ENCODE peak calls at places on chromosomes 16 and 17, in six cellular contexts. One of them, this sample, is unnamed.

GRCh38 chr17:42809250-42809649 is 10.6 kb downstream of the CNTD1 start:
- DNase-seq in NCI-H1092: no peak
- DNase-seq in HTR-8/SVneo: peak; percentile 27
- DNase-seq in body of pancreas: no peak
- DNase-seq in Calu3: no peak
- DNase-seq in stomach: no peak
- DNase-seq in this sample: no peak

GRCh38 chr16:12337776-12338655 is 361.5 kb downstream of the SNX29 start:
- DNase-seq in HTR-8/SVneo: no peak
- DNase-seq in body of pancreas: no peak
- DNase-seq in NCI-H1092: no peak
- DNase-seq in stomach: no peak
- DNase-seq in Calu3: no peak
- DNase-seq in this sample: no peak

GRCh38 chr16:57194512-57194911 is 8.4 kb downstream of the RSPRY1 start:
- DNase-seq in HTR-8/SVneo: peak; percentile 80
- DNase-seq in stomach: no peak
- DNase-seq in Calu3: peak; percentile 11
- DNase-seq in NCI-H1092: no peak
- DNase-seq in body of pancreas: no peak
- DNase-seq in this sample: no peak

GRCh38 chr16:28974007-28974436 is 556 bp upstream of the SPNS1 start:
- DNase-seq in Calu3: peak; percentile 70
- DNase-seq in body of pancreas: peak; percentile 45
- DNase-seq in HTR-8/SVneo: peak; percentile 63
- DNase-seq in NCI-H1092: peak; percentile 47
- DNase-seq in stomach: peak; percentile 44
- DNase-seq in this sample: peak; percentile 37

GRCh38 chr17:50631195-50631907 is 3.3 kb upstream of the ABCC3 start:
- DNase-seq in body of pancreas: no peak
- DNase-seq in stomach: no peak
- DNase-seq in Calu3: no peak
- DNase-seq in NCI-H1092: no peak
- DNase-seq in HTR-8/SVneo: no peak
- DNase-seq in this sample: no peak

GRCh38 chr16:10878644-10879498 is 1.9 kb downstream of the CIITA start:
- DNase-seq in Calu3: peak; percentile 67
- DNase-seq in HTR-8/SVneo: no peak
- DNase-seq in body of pancreas: peak; percentile 29
- DNase-seq in stomach: peak; percentile 75
- DNase-seq in NCI-H1092: no peak
- DNase-seq in this sample: peak; percentile 51

GRCh38 chr17:38418693-38419507 is 9.4 kb upstream of the ARHGAP23 start:
- DNase-seq in body of pancreas: no peak
- DNase-seq in Calu3: no peak
- DNase-seq in NCI-H1092: peak; percentile 27
- DNase-seq in HTR-8/SVneo: no peak
- DNase-seq in stomach: no peak
- DNase-seq in this sample: no peak

GRCh38 chr17:30323895-30324319 is 9.9 kb downstream of the TMIGD1 start:
- DNase-seq in stomach: peak; percentile 37
- DNase-seq in NCI-H1092: no peak
- DNase-seq in HTR-8/SVneo: peak; percentile 19
- DNase-seq in body of pancreas: no peak
- DNase-seq in Calu3: peak; percentile 21
- DNase-seq in this sample: no peak

GRCh38 chr16:9260665-9261064 is 169.2 kb downstream of the HAPSTR1 start:
- DNase-seq in Calu3: peak; percentile 21
- DNase-seq in HTR-8/SVneo: no peak
- DNase-seq in NCI-H1092: peak; percentile 21
- DNase-seq in stomach: peak; percentile 45
- DNase-seq in body of pancreas: peak; percentile 71
- DNase-seq in this sample: no peak

GRCh38 chr17:59470624-59471297 is 94.6 kb upstream of the DHX40 start:
- DNase-seq in HTR-8/SVneo: no peak
- DNase-seq in body of pancreas: no peak
- DNase-seq in NCI-H1092: no peak
- DNase-seq in stomach: no peak
- DNase-seq in Calu3: no peak
- DNase-seq in this sample: no peak

This sample was measured in mucosa of gallbladder.